ENCODE peak calls at places on chromosomes 2 and 18, in six cellular contexts. R is fibroblast of villous mesenchyme, N is lower leg skin, A is heart right ventricle, L is MCF 10A, Y is Peyer's patch. H is an unnamed sample.

GRCh38 chr2:9226458-9227380 is 20.1 kb downstream of the ASAP2 start:
- DNase-seq in R (no peak), N (no peak), A (no peak), L (no peak), Y (no peak), H (no peak)

GRCh38 chr2:149401007-149401406 is 70.6 kb downstream of the LYPD6 start:
- DNase-seq in R (no peak), N (no peak), A (no peak), L (no peak), Y (no peak), H (no peak)

GRCh38 chr2:119753041-119753929 is 6.4 kb upstream of the PTPN4 start:
- DNase-seq in R (peak; percentile 53), N (no peak), A (no peak), L (peak; percentile 61), Y (no peak), H (no peak)

GRCh38 chr2:120749506-120750431 is 14.1 kb downstream of the GLI2 start:
- DNase-seq in R (peak; percentile 88), N (no peak), A (no peak), L (no peak), Y (no peak), H (no peak)

GRCh38 chr2:101736233-101736632 is 38.7 kb downstream of the MAP4K4 start:
- DNase-seq in R (no peak), N (no peak), A (no peak), L (no peak), Y (no peak), H (no peak)

GRCh38 chr2:52897511-52898085 is 870.0 kb upstream of the CHAC2 start:
- DNase-seq in R (no peak), N (no peak), A (no peak), L (no peak), Y (no peak), H (no peak)

GRCh38 chr2:239548491-239548890 is 147.7 kb upstream of the HDAC4 start:
- DNase-seq in R (no peak), N (no peak), A (no peak), L (peak; percentile 78), Y (no peak), H (no peak)

GRCh38 chr2:187148059-187148714 is 299.2 kb upstream of the ZSWIM2 start:
- DNase-seq in R (no peak), N (no peak), A (no peak), L (no peak), Y (no peak), H (no peak)

GRCh38 chr18:77013777-77014525 is 118.6 kb downstream of the MBP start:
- DNase-seq in R (peak; percentile 17), N (peak; percentile 85), A (peak; percentile 48), L (no peak), Y (no peak), H (no peak)

GRCh38 chr2:29462293-29462692 is 347.1 kb downstream of the CLIP4 start:
- DNase-seq in R (peak; percentile 28), N (no peak), A (no peak), L (peak; percentile 55), Y (no peak), H (no peak)

GRCh38 chr2:105118960-105119359 is 81.1 kb downstream of the MRPS9 start:
- DNase-seq in R (no peak), N (no peak), A (no peak), L (no peak), Y (no peak), H (no peak)

GRCh38 chr2:99662761-99663341 is 173.0 kb upstream of the REV1 start:
- DNase-seq in R (peak; percentile 64), N (peak; percentile 83), A (no peak), L (peak; percentile 60), Y (no peak), H (peak; percentile 96)

GRCh38 chr18:67109535-67109934 is 407.0 kb downstream of the DSEL start:
- DNase-seq in R (no peak), N (no peak), A (no peak), L (no peak), Y (no peak), H (no peak)

GRCh38 chr2:100964706-100965269 is 37.3 kb upstream of the RPL31 start:
- DNase-seq in R (no peak), N (no peak), A (no peak), L (no peak), Y (peak; percentile 2), H (no peak)

DNA sequence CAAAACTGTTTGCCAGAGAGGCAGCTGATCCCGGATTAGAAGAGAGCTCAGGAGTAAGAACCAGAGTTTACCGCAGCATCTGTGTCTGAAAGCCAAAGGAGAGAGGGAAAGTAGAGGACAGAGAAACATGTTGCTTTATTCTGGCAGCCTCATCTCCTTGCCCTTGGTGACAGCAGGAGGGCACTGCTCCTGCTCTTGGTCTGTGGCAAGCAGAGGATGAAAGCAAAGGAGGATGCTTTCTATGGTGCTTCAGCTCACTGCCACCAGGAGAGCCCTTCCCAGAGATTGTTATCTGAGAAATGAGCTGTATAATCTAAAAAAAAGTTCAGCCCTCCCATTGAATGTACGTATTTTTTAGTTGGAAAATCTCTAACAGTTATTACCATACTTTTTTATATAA is 7.7 kb downstream of the SLC1A4 start:
- DNase-seq in R (peak; percentile 27), N (no peak), A (no peak), L (no peak), Y (no peak), H (no peak)
- TF ChIP-seq CTCF in R (peak; percentile 20), N (no peak), A (no peak), L (no peak), Y (no peak), H (peak; percentile 2)

DNA sequence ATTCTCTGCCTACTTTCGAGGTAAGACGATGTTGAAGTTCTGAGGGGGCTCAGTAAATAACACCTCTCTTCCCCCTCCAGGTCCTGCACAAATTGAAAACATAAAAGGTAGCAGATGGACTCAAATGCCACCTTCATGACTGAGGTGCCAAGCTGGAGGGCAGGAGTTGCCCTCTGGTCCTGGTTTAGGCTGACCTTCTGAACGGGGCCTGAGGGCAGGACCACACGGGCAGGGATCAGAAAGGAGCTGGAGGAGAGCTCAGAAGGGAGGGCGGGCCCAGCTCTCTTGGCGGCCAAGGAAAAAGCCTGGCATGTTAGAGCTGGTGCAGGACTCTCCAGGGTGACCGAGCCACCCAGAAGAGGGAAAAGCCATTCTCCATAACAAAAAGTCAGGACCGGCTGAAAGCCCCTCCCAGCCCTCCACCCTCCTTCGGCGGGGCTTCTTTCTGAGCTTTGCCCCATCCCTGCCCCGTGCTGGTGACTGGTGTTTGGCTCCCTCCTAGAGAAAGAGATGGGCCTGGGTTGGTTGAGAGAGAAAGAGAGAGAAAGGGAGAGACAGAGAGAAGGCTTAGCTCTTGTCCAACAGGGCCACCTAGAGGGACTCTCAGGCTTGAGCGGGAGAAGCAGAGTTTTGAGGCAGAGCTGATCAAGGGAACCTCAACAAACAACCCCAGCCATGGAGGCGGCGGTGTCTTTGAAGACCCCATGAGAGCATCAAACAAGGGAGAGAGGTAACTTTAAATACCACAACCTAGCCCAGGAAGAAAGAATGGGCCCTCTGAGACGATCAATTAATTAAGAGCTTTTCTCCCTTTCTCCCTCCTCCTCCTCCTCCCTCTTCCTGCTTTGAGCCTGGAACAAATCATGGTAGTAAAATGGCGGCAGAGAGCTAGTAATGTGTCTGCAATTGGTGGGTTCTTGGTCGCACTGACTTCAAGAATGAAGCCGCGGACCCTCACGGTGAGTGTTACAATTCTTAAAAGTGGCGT is 50.8 kb downstream of the WIPF1 start:
- DNase-seq in R (peak; percentile 57), N (no peak), A (no peak), L (peak; percentile 40), Y (no peak), H (no peak)
- TF ChIP-seq CTCF in R (peak; percentile 76), N (no peak), A (peak; percentile 27), L (no peak), Y (peak; percentile 26), H (peak; percentile 47)

GRCh38 chr2:96584017-96584416 is 47.5 kb downstream of the ARID5A start:
- DNase-seq in R (peak; percentile 37), N (no peak), A (no peak), L (peak; percentile 64), Y (no peak), H (no peak)

GRCh38 chr2:96575790-96576456 is 39.4 kb downstream of the ARID5A start:
- DNase-seq in R (no peak), N (no peak), A (no peak), L (no peak), Y (no peak), H (no peak)

GRCh38 chr2:96578731-96579130 is 42.2 kb downstream of the ARID5A start:
- DNase-seq in R (no peak), N (no peak), A (no peak), L (no peak), Y (no peak), H (no peak)

GRCh38 chr2:96579422-96579821 is 42.9 kb downstream of the ARID5A start:
- DNase-seq in R (no peak), N (no peak), A (no peak), L (no peak), Y (no peak), H (no peak)

DNA sequence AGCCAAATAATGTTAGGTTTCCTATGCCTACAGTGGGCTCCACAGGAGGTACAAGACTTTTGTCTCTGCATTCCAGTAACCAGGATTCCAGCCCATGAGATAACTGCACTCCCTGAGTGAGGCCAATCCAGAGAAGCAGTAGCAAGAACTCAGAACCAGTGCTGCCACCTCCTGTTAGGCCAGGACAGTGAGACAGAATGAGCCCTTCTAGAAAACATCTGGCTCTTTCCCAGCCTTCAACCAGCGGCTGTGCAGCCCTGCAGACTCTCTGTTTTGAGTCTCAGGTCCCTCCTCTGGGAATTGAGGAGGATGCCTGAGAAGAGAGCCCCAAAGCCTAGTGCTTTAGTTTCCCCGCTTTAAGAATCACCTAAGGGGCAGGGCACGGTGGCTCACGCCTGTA is 44.2 kb downstream of the ARID5A start:
- DNase-seq in R (peak; percentile 17), N (no peak), A (no peak), L (peak; percentile 9), Y (no peak), H (no peak)
- TF ChIP-seq CTCF in R (peak; percentile 42), N (no peak), A (peak; percentile 37), L (no peak), Y (peak; percentile 44), H (no peak)

GRCh38 chr2:159287733-159288132 is 1.2 kb upstream of the WDSUB1 start:
- DNase-seq in R (no peak), N (no peak), A (no peak), L (no peak), Y (no peak), H (no peak)

GRCh38 chr2:159285929-159286708 is at the start of gene WDSUB1:
- DNase-seq in R (peak; percentile 76), N (peak; percentile 74), A (peak; percentile 66), L (peak; percentile 60), Y (peak; percentile 71), H (no peak)

GRCh38 chr2:159292157-159292556 is 5.7 kb upstream of the WDSUB1 start:
- DNase-seq in R (no peak), N (no peak), A (no peak), L (no peak), Y (no peak), H (no peak)

GRCh38 chr2:159286709-159287441 is 372 bp upstream of the WDSUB1 start:
- DNase-seq in R (peak; percentile 93), N (peak; percentile 98), A (peak; percentile 99), L (peak; percentile 98), Y (peak; percentile 100), H (peak; percentile 85)

DNA sequence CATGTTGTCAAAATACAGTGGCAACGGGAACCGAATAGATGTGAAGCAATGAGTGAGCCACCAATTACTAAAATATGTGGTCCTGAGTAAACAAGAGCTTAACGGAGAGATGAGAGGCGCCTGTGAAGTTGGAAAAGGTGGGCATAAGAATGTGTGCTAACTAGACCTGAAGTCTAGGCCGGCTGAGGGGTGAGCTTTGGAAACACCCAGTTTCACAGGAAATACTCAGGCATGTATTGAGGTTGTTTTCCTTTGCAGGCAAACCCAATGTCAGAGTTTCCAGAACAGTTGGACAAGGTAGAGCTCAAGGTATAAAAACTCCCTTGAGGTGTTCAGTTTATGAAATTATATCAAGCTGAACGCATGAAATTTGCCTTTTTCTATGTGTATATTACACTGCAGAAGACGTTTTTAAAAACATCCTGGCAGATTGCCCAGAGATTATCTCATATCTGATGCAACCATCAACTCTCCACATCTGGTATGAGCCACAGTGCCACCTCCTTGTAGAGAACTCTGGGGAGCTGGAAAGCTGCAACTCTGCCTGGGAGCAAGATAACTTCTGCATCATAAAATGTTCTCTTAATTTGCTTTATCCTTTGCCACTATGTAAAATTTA is 3.9 kb upstream of the WDSUB1 start:
- DNase-seq in R (peak; percentile 88), N (peak; percentile 58), A (no peak), L (peak; percentile 88), Y (no peak), H (peak; percentile 83)
- TF ChIP-seq CTCF in R (no peak), N (no peak), A (no peak), L (no peak), Y (no peak), H (peak; percentile 22)